ENCODE peak calls at places on chromosomes 5 and 9, in six cellular contexts. One of them, this sample, is unnamed. For H3K36me3, the result is how much of the 10 kb centered on the place peaks cover.

GRCh38 chr9:35484406-35484805 is 5.5 kb upstream of the RUSC2 start:
- DNase-seq in thoracic aorta: no peak
- DNase-seq in pancreas: no peak
- DNase-seq in fibroblast of lung: no peak
- DNase-seq in BJ: no peak
- DNase-seq in lung: no peak
- DNase-seq in this sample: no peak

GRCh38 chr5:155625897-155626543 is 612.5 kb downstream of the KIF4B start:
- DNase-seq in thoracic aorta: no peak
- DNase-seq in pancreas: no peak
- DNase-seq in fibroblast of lung: no peak
- DNase-seq in BJ: no peak
- DNase-seq in lung: no peak
- DNase-seq in this sample: no peak

GRCh38 chr9:134688231-134688630 is 46.6 kb downstream of the COL5A1 start:
- DNase-seq in thoracic aorta: no peak
- DNase-seq in pancreas: peak
- DNase-seq in fibroblast of lung: no peak
- DNase-seq in BJ: no peak
- DNase-seq in lung: no peak
- DNase-seq in this sample: no peak

GRCh38 chr5:139181835-139182452 is 16.2 kb downstream of the SIL1 start:
- DNase-seq in thoracic aorta: no peak
- DNase-seq in pancreas: no peak
- DNase-seq in fibroblast of lung: peak
- DNase-seq in BJ: no peak
- DNase-seq in lung: no peak
- DNase-seq in this sample: no peak

GRCh38 chr9:708556-709432 is 132.7 kb upstream of the DMRT1 start:
- DNase-seq in thoracic aorta: no peak
- DNase-seq in pancreas: no peak
- DNase-seq in fibroblast of lung: no peak
- DNase-seq in BJ: no peak
- DNase-seq in lung: no peak
- DNase-seq in this sample: no peak

GRCh38 chr5:54325610-54326311 is 15.4 kb upstream of the ARL15 start:
- DNase-seq in thoracic aorta: no peak
- DNase-seq in pancreas: no peak
- DNase-seq in fibroblast of lung: no peak
- DNase-seq in BJ: no peak
- DNase-seq in lung: no peak
- DNase-seq in this sample: no peak

GRCh38 chr9:133578524-133579230 is 30.5 kb downstream of the FAM163B start:
- DNase-seq in thoracic aorta: no peak
- DNase-seq in pancreas: no peak
- DNase-seq in fibroblast of lung: no peak
- DNase-seq in BJ: no peak
- DNase-seq in lung: no peak
- DNase-seq in this sample: no peak

GRCh38 chr5:17928571-17928970 is 294.3 kb downstream of the TAF11L14 start:
- DNase-seq in thoracic aorta: peak
- DNase-seq in pancreas: no peak
- DNase-seq in fibroblast of lung: peak
- DNase-seq in BJ: no peak
- DNase-seq in lung: no peak
- DNase-seq in this sample: no peak

GRCh38 chr9:38082456-38083287 is 13.6 kb upstream of the SHB start:
- DNase-seq in thoracic aorta: no peak
- DNase-seq in pancreas: no peak
- DNase-seq in fibroblast of lung: no peak
- DNase-seq in BJ: no peak
- DNase-seq in lung: no peak
- DNase-seq in this sample: no peak

GRCh38 chr9:112753725-112754124 is 3.2 kb downstream of the SNX30 start:
- DNase-seq in thoracic aorta: no peak
- DNase-seq in pancreas: no peak
- DNase-seq in fibroblast of lung: peak
- DNase-seq in BJ: peak
- DNase-seq in lung: no peak
- DNase-seq in this sample: no peak

GRCh38 chr9:89039664-89040063 is 48.4 kb downstream of the S1PR3 start:
- DNase-seq in thoracic aorta: no peak
- DNase-seq in pancreas: no peak
- DNase-seq in fibroblast of lung: no peak
- DNase-seq in BJ: no peak
- DNase-seq in lung: no peak
- DNase-seq in this sample: no peak

GRCh38 chr9:133876836-133877235 is 115.3 kb downstream of the VAV2 start:
- DNase-seq in thoracic aorta: no peak
- DNase-seq in pancreas: no peak
- DNase-seq in fibroblast of lung: no peak
- DNase-seq in BJ: no peak
- DNase-seq in lung: no peak
- DNase-seq in this sample: no peak

GRCh38 chr9:136650648-136651047 is 12.1 kb upstream of the EGFL7 start:
- DNase-seq in thoracic aorta: no peak
- DNase-seq in pancreas: no peak
- DNase-seq in fibroblast of lung: no peak
- DNase-seq in BJ: no peak
- DNase-seq in lung: no peak
- DNase-seq in this sample: no peak

GRCh38 chr9:70411141-70411929 is 3.1 kb downstream of the KLF9 start:
- DNase-seq in thoracic aorta: peak
- DNase-seq in pancreas: peak
- DNase-seq in fibroblast of lung: peak
- DNase-seq in BJ: no peak
- DNase-seq in lung: peak
- DNase-seq in this sample: no peak

GRCh38 chr9:79763861-79764260 is 192.1 kb downstream of the TLE4 start:
- DNase-seq in thoracic aorta: no peak
- DNase-seq in pancreas: no peak
- DNase-seq in fibroblast of lung: peak
- DNase-seq in BJ: no peak
- DNase-seq in lung: no peak
- DNase-seq in this sample: no peak

GRCh38 chr9:79759460-79759859 is 187.7 kb downstream of the TLE4 start:
- DNase-seq in thoracic aorta: no peak
- DNase-seq in pancreas: no peak
- DNase-seq in fibroblast of lung: peak
- DNase-seq in BJ: no peak
- DNase-seq in lung: no peak
- DNase-seq in this sample: no peak

GRCh38 chr9:79757074-79757473 is 185.3 kb downstream of the TLE4 start:
- DNase-seq in thoracic aorta: no peak
- DNase-seq in pancreas: no peak
- DNase-seq in fibroblast of lung: no peak
- DNase-seq in BJ: no peak
- DNase-seq in lung: no peak
- DNase-seq in this sample: no peak

GRCh38 chr9:79756414-79756813 is 184.6 kb downstream of the TLE4 start:
- DNase-seq in thoracic aorta: no peak
- DNase-seq in pancreas: no peak
- DNase-seq in fibroblast of lung: no peak
- DNase-seq in BJ: no peak
- DNase-seq in lung: no peak
- DNase-seq in this sample: no peak

GRCh38 chr9:79757906-79758669 is 186.3 kb downstream of the TLE4 start:
- DNase-seq in thoracic aorta: no peak
- DNase-seq in pancreas: no peak
- DNase-seq in fibroblast of lung: peak
- DNase-seq in BJ: no peak
- DNase-seq in lung: no peak
- DNase-seq in this sample: no peak
- H3K4me3 ChIP-seq in thoracic aorta: no peak
- H3K4me3 ChIP-seq in pancreas: no peak
- H3K4me3 ChIP-seq in fibroblast of lung: no peak
- H3K4me3 ChIP-seq in BJ: no peak
- H3K4me3 ChIP-seq in lung: no peak
- H3K4me3 ChIP-seq in this sample: no peak

DNA sequence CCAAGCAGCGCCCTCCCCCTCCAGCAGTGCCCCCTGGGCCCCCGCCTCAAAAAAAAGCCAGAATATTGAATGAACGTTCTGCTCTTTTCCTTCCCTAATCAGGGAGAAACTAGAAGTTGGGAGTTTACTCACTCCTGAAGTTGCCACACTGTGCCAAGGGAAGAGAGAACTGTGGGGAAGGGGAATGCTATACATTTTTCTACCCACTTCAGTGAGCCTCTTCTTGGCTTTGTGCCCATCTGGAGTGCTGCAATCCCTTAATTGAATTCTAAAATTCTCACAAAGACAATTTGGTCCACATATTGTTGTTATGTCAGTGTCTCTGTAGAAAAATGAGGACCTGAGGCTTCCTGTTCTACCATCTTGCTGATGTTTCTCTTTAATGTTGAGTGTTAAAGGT is 443.7 kb downstream of the DIRAS2 start:
- DNase-seq in thoracic aorta: no peak
- DNase-seq in pancreas: no peak
- DNase-seq in fibroblast of lung: no peak
- DNase-seq in BJ: no peak
- DNase-seq in lung: no peak
- DNase-seq in this sample: no peak
- TF ChIP-seq CTCF in thoracic aorta: no peak
- TF ChIP-seq CTCF in pancreas: no peak
- TF ChIP-seq CTCF in fibroblast of lung: no peak
- TF ChIP-seq CTCF in BJ: no peak
- TF ChIP-seq CTCF in lung: no peak
- TF ChIP-seq CTCF in this sample: no peak

DNA sequence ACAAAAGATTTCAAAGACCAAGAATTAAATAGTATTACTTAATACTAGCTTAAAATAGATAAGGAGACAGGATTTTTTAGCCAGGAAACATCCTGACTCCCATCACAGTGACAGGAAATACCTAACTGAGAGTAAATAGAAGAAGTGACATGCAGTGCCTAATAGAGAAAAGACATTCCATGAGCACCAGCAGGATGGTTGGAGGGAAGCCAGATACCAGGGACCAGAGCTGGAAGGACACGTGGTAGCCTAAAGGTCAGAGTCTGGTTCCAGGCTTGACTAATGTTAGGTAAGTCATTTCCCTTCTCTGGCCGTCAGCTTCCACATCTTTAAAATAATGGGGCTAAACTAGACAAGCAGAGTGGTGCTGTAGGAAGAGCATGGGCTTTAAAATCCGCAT is 41.6 kb downstream of the CDK5RAP2 start:
- DNase-seq in thoracic aorta: no peak
- DNase-seq in pancreas: no peak
- DNase-seq in fibroblast of lung: no peak
- DNase-seq in BJ: no peak
- DNase-seq in lung: no peak
- DNase-seq in this sample: no peak
- H3K36me3 ChIP-seq in thoracic aorta: under half
- H3K36me3 ChIP-seq in pancreas: under half
- H3K36me3 ChIP-seq in fibroblast of lung: under half
- H3K36me3 ChIP-seq in BJ: under half
- H3K36me3 ChIP-seq in lung: under half
- H3K36me3 ChIP-seq in this sample: under half

GRCh38 chr5:37037840-37038239 is 161.3 kb downstream of the NIPBL start:
- DNase-seq in thoracic aorta: no peak
- DNase-seq in pancreas: no peak
- DNase-seq in fibroblast of lung: no peak
- DNase-seq in BJ: no peak
- DNase-seq in lung: no peak
- DNase-seq in this sample: no peak
- H3K4me3 ChIP-seq in thoracic aorta: no peak
- H3K4me3 ChIP-seq in pancreas: no peak
- H3K4me3 ChIP-seq in fibroblast of lung: no peak
- H3K4me3 ChIP-seq in BJ: no peak
- H3K4me3 ChIP-seq in lung: no peak
- H3K4me3 ChIP-seq in this sample: no peak

GRCh38 chr5:42423285-42424152 is at the start of gene GHR:
- DNase-seq in thoracic aorta: peak
- DNase-seq in pancreas: peak
- DNase-seq in fibroblast of lung: peak
- DNase-seq in BJ: peak
- DNase-seq in lung: peak
- DNase-seq in this sample: peak
- TF ChIP-seq CTCF in thoracic aorta: peak
- TF ChIP-seq CTCF in pancreas: peak
- TF ChIP-seq CTCF in fibroblast of lung: peak
- TF ChIP-seq CTCF in BJ: peak
- TF ChIP-seq CTCF in lung: peak
- TF ChIP-seq CTCF in this sample: peak

GRCh38 chr5:159157552-159157951 is 51.8 kb downstream of the RNF145 start:
- DNase-seq in thoracic aorta: no peak
- DNase-seq in pancreas: no peak
- DNase-seq in fibroblast of lung: no peak
- DNase-seq in BJ: no peak
- DNase-seq in lung: no peak
- DNase-seq in this sample: no peak

GRCh38 chr5:159163700-159164044 is 45.7 kb downstream of the RNF145 start:
- DNase-seq in thoracic aorta: no peak
- DNase-seq in pancreas: no peak
- DNase-seq in fibroblast of lung: no peak
- DNase-seq in BJ: no peak
- DNase-seq in lung: no peak
- DNase-seq in this sample: no peak

GRCh38 chr5:159161361-159162214 is 47.8 kb downstream of the RNF145 start:
- DNase-seq in thoracic aorta: no peak
- DNase-seq in pancreas: no peak
- DNase-seq in fibroblast of lung: peak
- DNase-seq in BJ: no peak
- DNase-seq in lung: no peak
- DNase-seq in this sample: no peak

GRCh38 chr5:159166416-159166815 is 42.9 kb downstream of the RNF145 start:
- DNase-seq in thoracic aorta: no peak
- DNase-seq in pancreas: no peak
- DNase-seq in fibroblast of lung: no peak
- DNase-seq in BJ: no peak
- DNase-seq in lung: no peak
- DNase-seq in this sample: no peak

GRCh38 chr5:159163027-159163699 is 46.2 kb downstream of the RNF145 start:
- DNase-seq in thoracic aorta: no peak
- DNase-seq in pancreas: no peak
- DNase-seq in fibroblast of lung: peak
- DNase-seq in BJ: peak
- DNase-seq in lung: no peak
- DNase-seq in this sample: peak
- H3K36me3 ChIP-seq in thoracic aorta: under half
- H3K36me3 ChIP-seq in pancreas: under half
- H3K36me3 ChIP-seq in fibroblast of lung: under half
- H3K36me3 ChIP-seq in BJ: under half
- H3K36me3 ChIP-seq in lung: under half
- H3K36me3 ChIP-seq in this sample: under half

GRCh38 chr5:80227979-80228596 is 27.8 kb downstream of the SERINC5 start:
- DNase-seq in thoracic aorta: no peak
- DNase-seq in pancreas: no peak
- DNase-seq in fibroblast of lung: no peak
- DNase-seq in BJ: no peak
- DNase-seq in lung: no peak
- DNase-seq in this sample: no peak
- H3K4me3 ChIP-seq in thoracic aorta: no peak
- H3K4me3 ChIP-seq in pancreas: no peak
- H3K4me3 ChIP-seq in fibroblast of lung: no peak
- H3K4me3 ChIP-seq in BJ: no peak
- H3K4me3 ChIP-seq in lung: no peak
- H3K4me3 ChIP-seq in this sample: no peak